ENCODE peak calls at places on chromosomes 3 and 15, in six cellular contexts. One of them, this sample, is unnamed.

GRCh38 chr3:173993299-173993698 is 595.8 kb downstream of the NLGN1 start:
- DNase-seq in HFFc6: peak; percentile 77
- DNase-seq in activated CD8-positive, alpha-beta T cell treated with anti-CD3 and anti-CD28 coated beads for 36 hours: no peak
- DNase-seq in stomach: no peak
- DNase-seq in progenitor cell of endocrine pancreas: no peak
- DNase-seq in GM12865: peak; percentile 9
- DNase-seq in this sample: no peak

GRCh38 chr3:45537960-45538640 is 56.5 kb upstream of the LIMD1 start:
- DNase-seq in stomach: no peak
- DNase-seq in progenitor cell of endocrine pancreas: no peak
- DNase-seq in HFFc6: no peak
- DNase-seq in GM12865: no peak
- DNase-seq in activated CD8-positive, alpha-beta T cell treated with anti-CD3 and anti-CD28 coated beads for 36 hours: no peak
- DNase-seq in this sample: no peak

GRCh38 chr3:151087648-151088047 is 2.2 kb downstream of the MED12L start:
- DNase-seq in GM12865: no peak
- DNase-seq in activated CD8-positive, alpha-beta T cell treated with anti-CD3 and anti-CD28 coated beads for 36 hours: no peak
- DNase-seq in progenitor cell of endocrine pancreas: no peak
- DNase-seq in HFFc6: no peak
- DNase-seq in stomach: no peak
- DNase-seq in this sample: no peak

GRCh38 chr15:67731112-67731761 is 94.1 kb upstream of the SKOR1 start:
- DNase-seq in GM12865: no peak
- DNase-seq in activated CD8-positive, alpha-beta T cell treated with anti-CD3 and anti-CD28 coated beads for 36 hours: no peak
- DNase-seq in progenitor cell of endocrine pancreas: no peak
- DNase-seq in HFFc6: no peak
- DNase-seq in stomach: no peak
- DNase-seq in this sample: no peak

GRCh38 chr3:100213891-100214573 is 46.8 kb upstream of the TBC1D23 start:
- DNase-seq in progenitor cell of endocrine pancreas: no peak
- DNase-seq in stomach: no peak
- DNase-seq in GM12865: no peak
- DNase-seq in HFFc6: no peak
- DNase-seq in activated CD8-positive, alpha-beta T cell treated with anti-CD3 and anti-CD28 coated beads for 36 hours: no peak
- DNase-seq in this sample: no peak

GRCh38 chr15:89196994-89197393 is 24.4 kb downstream of the RLBP1 start:
- DNase-seq in HFFc6: no peak
- DNase-seq in GM12865: no peak
- DNase-seq in stomach: peak; percentile 37
- DNase-seq in activated CD8-positive, alpha-beta T cell treated with anti-CD3 and anti-CD28 coated beads for 36 hours: peak; percentile 65
- DNase-seq in progenitor cell of endocrine pancreas: no peak
- DNase-seq in this sample: no peak

GRCh38 chr3:194120789-194121770 is 14.9 kb upstream of the HES1 start:
- DNase-seq in stomach: no peak
- DNase-seq in HFFc6: no peak
- DNase-seq in progenitor cell of endocrine pancreas: no peak
- DNase-seq in activated CD8-positive, alpha-beta T cell treated with anti-CD3 and anti-CD28 coated beads for 36 hours: no peak
- DNase-seq in GM12865: no peak
- DNase-seq in this sample: no peak

GRCh38 chr15:90083954-90084607 is 18.2 kb downstream of the IDH2 start:
- DNase-seq in HFFc6: no peak
- DNase-seq in progenitor cell of endocrine pancreas: no peak
- DNase-seq in GM12865: no peak
- DNase-seq in activated CD8-positive, alpha-beta T cell treated with anti-CD3 and anti-CD28 coated beads for 36 hours: no peak
- DNase-seq in stomach: no peak
- DNase-seq in this sample: no peak

GRCh38 chr3:148044141-148044540 is 635.0 kb downstream of the ZIC1 start:
- DNase-seq in stomach: no peak
- DNase-seq in activated CD8-positive, alpha-beta T cell treated with anti-CD3 and anti-CD28 coated beads for 36 hours: no peak
- DNase-seq in GM12865: no peak
- DNase-seq in progenitor cell of endocrine pancreas: no peak
- DNase-seq in HFFc6: no peak
- DNase-seq in this sample: no peak

GRCh38 chr3:11276901-11277300 is 4.7 kb downstream of the ATG7 start:
- DNase-seq in stomach: no peak
- DNase-seq in HFFc6: peak; percentile 9
- DNase-seq in activated CD8-positive, alpha-beta T cell treated with anti-CD3 and anti-CD28 coated beads for 36 hours: no peak
- DNase-seq in GM12865: no peak
- DNase-seq in progenitor cell of endocrine pancreas: no peak
- DNase-seq in this sample: no peak

GRCh38 chr3:13718000-13718399 is 161.9 kb downstream of the WNT7A start:
- DNase-seq in activated CD8-positive, alpha-beta T cell treated with anti-CD3 and anti-CD28 coated beads for 36 hours: no peak
- DNase-seq in stomach: peak; percentile 7
- DNase-seq in GM12865: no peak
- DNase-seq in progenitor cell of endocrine pancreas: no peak
- DNase-seq in HFFc6: no peak
- DNase-seq in this sample: no peak

GRCh38 chr3:56321383-56321782 is 146.9 kb downstream of the ERC2 start:
- DNase-seq in HFFc6: no peak
- DNase-seq in GM12865: no peak
- DNase-seq in progenitor cell of endocrine pancreas: no peak
- DNase-seq in activated CD8-positive, alpha-beta T cell treated with anti-CD3 and anti-CD28 coated beads for 36 hours: no peak
- DNase-seq in stomach: no peak
- DNase-seq in this sample: no peak

GRCh38 chr3:157718835-157719234 is 215.6 kb upstream of the VEPH1 start:
- DNase-seq in GM12865: no peak
- DNase-seq in progenitor cell of endocrine pancreas: no peak
- DNase-seq in stomach: no peak
- DNase-seq in activated CD8-positive, alpha-beta T cell treated with anti-CD3 and anti-CD28 coated beads for 36 hours: no peak
- DNase-seq in HFFc6: no peak
- DNase-seq in this sample: no peak

GRCh38 chr3:139044366-139045210 is at the start of gene PRR23C:
- DNase-seq in stomach: no peak
- DNase-seq in activated CD8-positive, alpha-beta T cell treated with anti-CD3 and anti-CD28 coated beads for 36 hours: no peak
- DNase-seq in progenitor cell of endocrine pancreas: no peak
- DNase-seq in GM12865: no peak
- DNase-seq in HFFc6: no peak
- DNase-seq in this sample: no peak
- TF ChIP-seq CTCF in stomach: no peak
- TF ChIP-seq CTCF in activated CD8-positive, alpha-beta T cell treated with anti-CD3 and anti-CD28 coated beads for 36 hours: no peak
- TF ChIP-seq CTCF in progenitor cell of endocrine pancreas: no peak
- TF ChIP-seq CTCF in GM12865: no peak
- TF ChIP-seq CTCF in HFFc6: peak; percentile 32
- TF ChIP-seq CTCF in this sample: peak; percentile 17

GRCh38 chr3:6821411-6821810 is 39.5 kb upstream of the GRM7 start:
- DNase-seq in stomach: no peak
- DNase-seq in GM12865: no peak
- DNase-seq in activated CD8-positive, alpha-beta T cell treated with anti-CD3 and anti-CD28 coated beads for 36 hours: no peak
- DNase-seq in HFFc6: no peak
- DNase-seq in progenitor cell of endocrine pancreas: no peak
- DNase-seq in this sample: no peak

GRCh38 chr3:6827453-6827852 is 33.5 kb upstream of the GRM7 start:
- DNase-seq in progenitor cell of endocrine pancreas: no peak
- DNase-seq in stomach: no peak
- DNase-seq in activated CD8-positive, alpha-beta T cell treated with anti-CD3 and anti-CD28 coated beads for 36 hours: no peak
- DNase-seq in GM12865: no peak
- DNase-seq in HFFc6: no peak
- DNase-seq in this sample: no peak

GRCh38 chr3:6825527-6825926 is 35.4 kb upstream of the GRM7 start:
- DNase-seq in stomach: no peak
- DNase-seq in HFFc6: no peak
- DNase-seq in GM12865: no peak
- DNase-seq in progenitor cell of endocrine pancreas: no peak
- DNase-seq in activated CD8-positive, alpha-beta T cell treated with anti-CD3 and anti-CD28 coated beads for 36 hours: no peak
- DNase-seq in this sample: no peak
- TF ChIP-seq CTCF in stomach: no peak
- TF ChIP-seq CTCF in HFFc6: no peak
- TF ChIP-seq CTCF in GM12865: no peak
- TF ChIP-seq CTCF in progenitor cell of endocrine pancreas: no peak
- TF ChIP-seq CTCF in activated CD8-positive, alpha-beta T cell treated with anti-CD3 and anti-CD28 coated beads for 36 hours: no peak
- TF ChIP-seq CTCF in this sample: no peak

DNA sequence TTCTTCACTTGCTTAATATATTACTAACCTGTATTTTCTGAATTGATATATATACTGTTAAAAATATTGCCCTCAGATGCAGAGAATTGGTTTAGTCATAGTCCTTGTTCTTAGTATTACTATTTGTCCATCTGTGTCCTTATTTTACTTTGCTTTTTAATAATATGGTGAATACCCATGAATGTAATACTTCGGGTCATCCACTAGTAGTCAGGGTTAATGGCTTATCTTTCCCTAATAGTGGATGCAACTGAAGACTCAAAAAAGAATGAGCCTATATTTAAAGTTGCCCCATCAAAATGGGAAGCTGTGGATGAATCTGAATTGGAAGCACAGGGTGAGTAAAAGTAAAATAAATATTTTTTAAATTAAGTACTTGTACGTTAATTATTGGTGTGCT is 36.5 kb downstream of the U2SURP start:
- DNase-seq in progenitor cell of endocrine pancreas: no peak
- DNase-seq in HFFc6: no peak
- DNase-seq in activated CD8-positive, alpha-beta T cell treated with anti-CD3 and anti-CD28 coated beads for 36 hours: no peak
- DNase-seq in GM12865: peak; percentile 5
- DNase-seq in stomach: no peak
- DNase-seq in this sample: no peak
- TF ChIP-seq CTCF in progenitor cell of endocrine pancreas: no peak
- TF ChIP-seq CTCF in HFFc6: peak; percentile 55
- TF ChIP-seq CTCF in activated CD8-positive, alpha-beta T cell treated with anti-CD3 and anti-CD28 coated beads for 36 hours: peak; percentile 22
- TF ChIP-seq CTCF in GM12865: peak; percentile 22
- TF ChIP-seq CTCF in stomach: no peak
- TF ChIP-seq CTCF in this sample: no peak

GRCh38 chr15:60299452-60300047 is 98.2 kb downstream of the ANXA2 start:
- DNase-seq in stomach: peak; percentile 48
- DNase-seq in activated CD8-positive, alpha-beta T cell treated with anti-CD3 and anti-CD28 coated beads for 36 hours: no peak
- DNase-seq in GM12865: no peak
- DNase-seq in progenitor cell of endocrine pancreas: no peak
- DNase-seq in HFFc6: peak; percentile 35
- DNase-seq in this sample: no peak
- TF ChIP-seq CTCF in stomach: no peak
- TF ChIP-seq CTCF in activated CD8-positive, alpha-beta T cell treated with anti-CD3 and anti-CD28 coated beads for 36 hours: no peak
- TF ChIP-seq CTCF in GM12865: no peak
- TF ChIP-seq CTCF in progenitor cell of endocrine pancreas: no peak
- TF ChIP-seq CTCF in HFFc6: peak; percentile 55
- TF ChIP-seq CTCF in this sample: no peak

DNA sequence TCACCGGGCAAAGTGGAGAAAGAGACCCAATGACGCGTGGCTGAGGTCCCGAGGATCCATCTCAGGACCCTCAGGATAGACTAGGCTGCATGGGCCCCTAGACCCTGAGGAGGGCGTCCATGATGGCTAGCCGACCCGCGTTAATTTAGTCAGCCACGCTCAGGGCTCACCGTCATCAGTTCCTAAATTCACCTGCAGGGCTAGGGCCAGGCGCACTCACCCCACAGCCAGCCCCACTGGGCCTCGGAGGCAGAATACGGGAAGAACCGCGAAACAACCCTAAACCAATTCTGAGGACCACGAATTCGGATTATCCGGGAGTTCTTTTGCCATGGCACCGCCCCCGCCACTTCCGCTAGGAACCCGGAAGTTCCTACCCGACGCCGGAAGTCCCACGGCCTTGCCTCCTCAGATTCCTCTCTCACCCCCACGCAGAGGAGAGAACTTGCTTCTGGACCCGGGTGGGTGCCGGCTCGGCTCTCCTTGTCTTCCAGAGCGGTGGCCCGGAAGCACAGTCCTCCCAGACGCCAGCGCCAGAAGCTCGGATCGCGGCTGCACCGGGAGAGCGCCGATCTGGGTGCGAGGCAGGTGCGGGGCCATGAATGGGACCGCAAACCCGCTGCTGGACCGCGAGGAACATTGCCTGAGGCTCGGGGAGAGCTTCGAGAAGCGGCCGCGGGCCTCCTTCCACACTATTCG is at the start of the genes EAF1 and METTL6:
- DNase-seq in HFFc6: peak; percentile 68
- DNase-seq in progenitor cell of endocrine pancreas: peak; percentile 48
- DNase-seq in activated CD8-positive, alpha-beta T cell treated with anti-CD3 and anti-CD28 coated beads for 36 hours: peak; percentile 91
- DNase-seq in stomach: peak; percentile 85
- DNase-seq in GM12865: peak; percentile 88
- DNase-seq in this sample: peak; percentile 77
- TF ChIP-seq CTCF in HFFc6: peak; percentile 36
- TF ChIP-seq CTCF in progenitor cell of endocrine pancreas: peak; percentile 43
- TF ChIP-seq CTCF in activated CD8-positive, alpha-beta T cell treated with anti-CD3 and anti-CD28 coated beads for 36 hours: peak; percentile 45
- TF ChIP-seq CTCF in stomach: no peak
- TF ChIP-seq CTCF in GM12865: peak; percentile 11
- TF ChIP-seq CTCF in this sample: no peak

DNA sequence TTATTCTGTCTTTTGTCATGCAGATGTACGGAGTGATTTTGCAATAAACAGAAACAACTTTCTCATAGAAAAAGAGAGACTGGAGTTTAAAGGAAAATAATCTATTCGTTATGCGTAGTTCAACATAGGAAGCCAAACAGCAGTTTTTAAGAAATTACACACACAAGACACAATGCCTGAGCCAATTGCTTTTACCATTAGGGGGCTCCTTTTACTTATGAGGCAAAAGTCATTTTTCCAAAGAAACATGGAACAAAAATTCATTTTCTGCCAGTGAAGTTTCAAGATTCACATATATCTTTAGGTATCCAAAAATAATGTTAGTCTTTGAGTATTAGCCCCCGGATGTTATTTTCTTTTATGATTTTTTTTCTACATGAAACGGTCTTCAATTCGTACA is 10.7 kb downstream of the CNTN6 start:
- DNase-seq in progenitor cell of endocrine pancreas: no peak
- DNase-seq in HFFc6: no peak
- DNase-seq in GM12865: no peak
- DNase-seq in stomach: no peak
- DNase-seq in activated CD8-positive, alpha-beta T cell treated with anti-CD3 and anti-CD28 coated beads for 36 hours: no peak
- DNase-seq in this sample: no peak
- TF ChIP-seq CTCF in progenitor cell of endocrine pancreas: peak; percentile 30
- TF ChIP-seq CTCF in HFFc6: no peak
- TF ChIP-seq CTCF in GM12865: no peak
- TF ChIP-seq CTCF in stomach: no peak
- TF ChIP-seq CTCF in activated CD8-positive, alpha-beta T cell treated with anti-CD3 and anti-CD28 coated beads for 36 hours: no peak
- TF ChIP-seq CTCF in this sample: no peak

GRCh38 chr15:74725845-74726773 is 781 bp upstream of the CYP1A1 start:
- DNase-seq in stomach: peak; percentile 52
- DNase-seq in progenitor cell of endocrine pancreas: peak; percentile 42
- DNase-seq in HFFc6: no peak
- DNase-seq in activated CD8-positive, alpha-beta T cell treated with anti-CD3 and anti-CD28 coated beads for 36 hours: peak; percentile 77
- DNase-seq in GM12865: peak; percentile 53
- DNase-seq in this sample: no peak
- TF ChIP-seq CTCF in stomach: no peak
- TF ChIP-seq CTCF in progenitor cell of endocrine pancreas: peak; percentile 27
- TF ChIP-seq CTCF in HFFc6: no peak
- TF ChIP-seq CTCF in activated CD8-positive, alpha-beta T cell treated with anti-CD3 and anti-CD28 coated beads for 36 hours: no peak
- TF ChIP-seq CTCF in GM12865: no peak
- TF ChIP-seq CTCF in this sample: no peak

DNA sequence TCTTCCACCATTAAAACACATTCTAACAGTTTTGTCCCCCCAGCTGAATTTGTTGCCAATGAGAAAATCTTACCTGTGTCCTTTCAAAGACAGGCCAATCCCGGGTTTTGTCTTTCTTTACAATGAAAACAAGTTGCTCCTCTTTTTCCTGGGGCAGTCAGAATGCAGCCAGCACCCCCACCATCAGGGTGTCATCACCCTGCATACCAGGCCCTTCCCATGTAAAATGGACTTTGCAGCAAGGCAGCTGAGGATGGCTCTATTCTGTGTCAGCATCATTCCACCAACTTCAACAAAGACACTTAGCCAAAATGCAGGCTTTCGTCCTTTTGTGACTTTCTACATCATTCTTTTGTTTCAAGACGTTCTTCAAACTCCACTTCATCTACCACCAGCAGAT is 490.9 kb downstream of the OCA2 start:
- DNase-seq in GM12865: no peak
- DNase-seq in HFFc6: no peak
- DNase-seq in stomach: no peak
- DNase-seq in progenitor cell of endocrine pancreas: no peak
- DNase-seq in activated CD8-positive, alpha-beta T cell treated with anti-CD3 and anti-CD28 coated beads for 36 hours: no peak
- DNase-seq in this sample: no peak
- TF ChIP-seq CTCF in GM12865: no peak
- TF ChIP-seq CTCF in HFFc6: peak; percentile 8
- TF ChIP-seq CTCF in stomach: no peak
- TF ChIP-seq CTCF in progenitor cell of endocrine pancreas: no peak
- TF ChIP-seq CTCF in activated CD8-positive, alpha-beta T cell treated with anti-CD3 and anti-CD28 coated beads for 36 hours: no peak
- TF ChIP-seq CTCF in this sample: no peak